ENCODE peak calls at places on chromosomes 4 and X, in five cellular contexts. W is lung microvascular endothelial cell, V is NCI-H510A treated with DMSO at 0.1 percent for 48 hours, Z is T-helper 1 cell, M is ecto neural progenitor cell. C is an unnamed sample.

GRCh38 chrX:108130889-108131288 is 39.3 kb downstream of the ATG4A start:
- DNase-seq in W (no peak), V (no peak), Z (no peak), M (no peak), C (no peak)

GRCh38 chrX:143669395-143669794 is 33.5 kb upstream of the SLITRK4 start:
- DNase-seq in W (no peak), V (no peak), Z (no peak), M (no peak), C (no peak)

GRCh38 chrX:36897690-36898089 is 110.5 kb upstream of the FAM47C start:
- DNase-seq in W (no peak), V (no peak), Z (no peak), M (no peak), C (no peak)

GRCh38 chr4:73401412-73401811 is 2.7 kb upstream of the ALB start:
- DNase-seq in W (no peak), V (no peak), Z (no peak), M (no peak), C (no peak)

GRCh38 chr4:136637071-136637777 is 895.1 kb downstream of the PCDH18 start:
- DNase-seq in W (no peak), V (no peak), Z (no peak), M (peak), C (no peak)

GRCh38 chrX:29040160-29040559 is 452.9 kb downstream of the IL1RAPL1 start:
- DNase-seq in W (no peak), V (no peak), Z (no peak), M (no peak), C (no peak)

GRCh38 chr4:66688674-66689073 is 856.6 kb downstream of the CENPC start:
- DNase-seq in W (peak), V (peak), Z (no peak), M (no peak), C (peak)

GRCh38 chr4:150152764-150153163 is 74.5 kb downstream of the DCLK2 start:
- DNase-seq in W (peak), V (no peak), Z (no peak), M (no peak), C (no peak)

GRCh38 chr4:25532579-25532978 is 123.1 kb upstream of the SLC34A2 start:
- DNase-seq in W (no peak), V (no peak), Z (no peak), M (no peak), C (no peak)

GRCh38 chr4:168751263-168752225 is 254.7 kb downstream of the PALLD start:
- DNase-seq in W (peak), V (no peak), Z (no peak), M (no peak), C (no peak)

GRCh38 chr4:186819357-186820086 is 95.9 kb upstream of the FAT1 start:
- DNase-seq in W (no peak), V (no peak), Z (no peak), M (no peak), C (no peak)

GRCh38 chr4:92299152-92299551 is 4.6 kb upstream of the GRID2 start:
- DNase-seq in W (no peak), V (no peak), Z (no peak), M (no peak), C (no peak)

GRCh38 chrX:85927740-85928139 is 119.6 kb downstream of the CHM start:
- DNase-seq in W (no peak), V (no peak), Z (no peak), M (no peak), C (no peak)

GRCh38 chrX:9797961-9798360 is 11.7 kb downstream of the SHROOM2 start:
- DNase-seq in W (no peak), V (no peak), Z (no peak), M (no peak), C (no peak)

C was measured in NCI-H2029 treated with DMSO at 0.1 percent for 48 hours.